ENCODE peak calls at places on chromosome 21, in six cellular contexts. A, N, M, U, E and I are unnamed samples.

GRCh38 chr21:38869946-38870345 is 64.2 kb downstream of the ETS2 start:
- DNase-seq in M (no peak), N (no peak), A (no peak), E (no peak), U (no peak), I (no peak)

GRCh38 chr21:43191521-43191920 is 22.7 kb downstream of the CRYAA start:
- DNase-seq in U (no peak), E (no peak), N (no peak), A (no peak), M (no peak), I (no peak)

GRCh38 chr21:26845066-26845749 is at the start of gene ADAMTS1:
- DNase-seq in U (peak; percentile 93), A (peak; percentile 71), E (no peak), M (peak; percentile 95), N (peak; percentile 90), I (peak; percentile 86)

GRCh38 chr21:27365394-27365793 is 398.5 kb upstream of the ADAMTS5 start:
- DNase-seq in N (no peak), M (no peak), E (no peak), A (no peak), U (no peak), I (no peak)

GRCh38 chr21:35850029-35850428 is 210.3 kb downstream of the SETD4 start:
- DNase-seq in N (no peak), M (no peak), A (no peak), E (no peak), U (no peak), I (no peak)

GRCh38 chr21:45767071-45768006 is 123.8 kb downstream of the PCBP3 start:
- DNase-seq in N (no peak), E (no peak), M (no peak), A (no peak), U (no peak), I (no peak)

GRCh38 chr21:27519357-27519756 is 552.5 kb upstream of the ADAMTS5 start:
- DNase-seq in U (no peak), M (no peak), A (no peak), N (no peak), E (no peak), I (no peak)

GRCh38 chr21:26167593-26167992 is 3.0 kb downstream of the APP start:
- DNase-seq in A (no peak), M (no peak), N (no peak), E (no peak), U (no peak), I (no peak)

GRCh38 chr21:40053007-40053406 is 185.8 kb downstream of the PCP4 start:
- DNase-seq in A (no peak), E (no peak), U (peak; percentile 77), N (no peak), M (peak; percentile 58), I (no peak)

GRCh38 chr21:26070822-26071425 is 99.6 kb downstream of the APP start:
- DNase-seq in U (no peak), E (no peak), M (no peak), N (peak; percentile 18), A (no peak), I (peak; percentile 52)

GRCh38 chr21:46226920-46227599 is 1.5 kb downstream of the LSS start:
- DNase-seq in N (no peak), A (no peak), U (no peak), E (no peak), M (no peak), I (no peak)

GRCh38 chr21:33362044-33362555 is 37.3 kb downstream of the IFNAR1 start:
- DNase-seq in E (peak; percentile 58), N (peak; percentile 85), U (no peak), M (no peak), A (peak; percentile 50), I (peak; percentile 46)

GRCh38 chr21:44082648-44083436 is 24.4 kb upstream of the PWP2 start:
- DNase-seq in N (peak; percentile 66), M (no peak), E (no peak), U (no peak), A (peak; percentile 73), I (no peak)

GRCh38 chr21:27132270-27132669 is 165.4 kb upstream of the ADAMTS5 start:
- DNase-seq in E (no peak), U (no peak), M (no peak), A (no peak), N (no peak), I (no peak)

GRCh38 chr21:44510508-44511218 is 29.3 kb downstream of the KRTAP10-1 start:
- DNase-seq in U (no peak), E (peak; percentile 83), A (peak; percentile 77), N (peak; percentile 85), M (peak; percentile 47), I (peak; percentile 54)

GRCh38 chr21:34198232-34199120 is 125.1 kb downstream of the MRPS6 start:
- DNase-seq in U (no peak), E (peak; percentile 15), N (no peak), A (no peak), M (no peak), I (no peak)

GRCh38 chr21:44043613-44044012 is 31.5 kb downstream of the TRAPPC10 start:
- DNase-seq in A (no peak), M (no peak), N (no peak), E (no peak), U (no peak), I (no peak)

GRCh38 chr21:36330904-36331303 is 10.9 kb downstream of the MORC3 start:
- DNase-seq in E (peak; percentile 16), N (peak; percentile 30), A (peak; percentile 57), U (peak; percentile 33), M (no peak), I (no peak)

GRCh38 chr21:46154155-46154954 is 1.0 kb downstream of the FTCD start:
- DNase-seq in M (no peak), U (peak; percentile 17), N (peak; percentile 0), E (no peak), A (peak; percentile 21), I (no peak)

GRCh38 chr21:42460391-42461184 is 35.4 kb downstream of the RSPH1 start:
- DNase-seq in E (peak; percentile 33), N (peak; percentile 57), A (no peak), U (no peak), M (no peak), I (no peak)

GRCh38 chr21:31173881-31174555 is 135.7 kb upstream of the KRTAP19-8 start:
- DNase-seq in M (peak; percentile 55), A (peak; percentile 38), N (peak; percentile 34), E (no peak), U (peak; percentile 45), I (no peak)

GRCh38 chr21:31553926-31554325 is 105.6 kb upstream of the SOD1 start:
- DNase-seq in A (no peak), E (no peak), M (no peak), N (no peak), U (no peak), I (no peak)

GRCh38 chr21:34499116-34499515 is 12.9 kb downstream of the KCNE1 start:
- DNase-seq in U (no peak), A (no peak), N (peak; percentile 38), E (no peak), M (no peak), I (no peak)